ENCODE peak calls at places on chromosomes 6 and 20, in four cellular contexts. One of them, this sample, is unnamed.

GRCh38 chr6:154815938-154816820 is 83.0 kb downstream of the SCAF8 start:
- DNase-seq in HepG2: no peak
- DNase-seq in GM12878: no peak
- DNase-seq in H1: no peak
- DNase-seq in this sample: no peak

GRCh38 chr20:821083-822065 is 12.1 kb upstream of the FAM110A start:
- DNase-seq in HepG2: no peak
- DNase-seq in H1: no peak
- DNase-seq in GM12878: no peak
- DNase-seq in this sample: no peak

GRCh38 chr6:73649783-73650182 is 4.0 kb downstream of the SLC17A5 start:
- DNase-seq in H1: no peak
- DNase-seq in GM12878: no peak
- DNase-seq in HepG2: no peak
- DNase-seq in this sample: no peak

GRCh38 chr20:35828916-35829315 is 57.1 kb downstream of the PHF20 start:
- DNase-seq in H1: no peak
- DNase-seq in HepG2: no peak
- DNase-seq in GM12878: no peak
- DNase-seq in this sample: no peak

GRCh38 chr6:11436508-11437096 is 100.9 kb upstream of the TMEM170B start:
- DNase-seq in HepG2: no peak
- DNase-seq in GM12878: no peak
- DNase-seq in H1: no peak
- DNase-seq in this sample: no peak

GRCh38 chr6:72755752-72756151 is 133.9 kb downstream of the KCNQ5 start:
- DNase-seq in H1: no peak
- DNase-seq in HepG2: no peak
- DNase-seq in GM12878: no peak
- DNase-seq in this sample: no peak

GRCh38 chr6:70396163-70396562 is 17.1 kb upstream of the FAM135A start:
- DNase-seq in GM12878: no peak
- DNase-seq in H1: no peak
- DNase-seq in HepG2: no peak
- DNase-seq in this sample: no peak

GRCh38 chr6:31113861-31114539 is 600 bp upstream of the PSORS1C1 start:
- DNase-seq in H1: no peak
- DNase-seq in HepG2: no peak
- DNase-seq in GM12878: no peak
- DNase-seq in this sample: no peak

GRCh38 chr6:24829657-24830056 is 30.9 kb upstream of the ARMH2 start:
- DNase-seq in GM12878: no peak
- DNase-seq in H1: no peak
- DNase-seq in HepG2: no peak
- DNase-seq in this sample: no peak

GRCh38 chr6:98343797-98344196 is 490.6 kb upstream of the POU3F2 start:
- DNase-seq in HepG2: no peak
- DNase-seq in GM12878: no peak
- DNase-seq in H1: no peak
- DNase-seq in this sample: no peak

GRCh38 chr20:63633732-63634131 is 6.8 kb upstream of the GMEB2 start:
- DNase-seq in GM12878: no peak
- DNase-seq in H1: no peak
- DNase-seq in HepG2: no peak
- DNase-seq in this sample: no peak

GRCh38 chr6:52053038-52053704 is 34.2 kb downstream of the PKHD1 start:
- DNase-seq in H1: no peak
- DNase-seq in GM12878: no peak
- DNase-seq in HepG2: no peak
- DNase-seq in this sample: no peak

GRCh38 chr6:135503703-135504475 is 6.3 kb upstream of the AHI1 start:
- DNase-seq in H1: no peak
- DNase-seq in HepG2: no peak
- DNase-seq in GM12878: no peak
- DNase-seq in this sample: no peak

GRCh38 chr6:56804996-56805395 is 149.9 kb upstream of the BEND6 start:
- DNase-seq in GM12878: no peak
- DNase-seq in H1: no peak
- DNase-seq in HepG2: no peak
- DNase-seq in this sample: no peak

GRCh38 chr6:36625161-36625919 is 31.2 kb downstream of the SRSF3 start:
- DNase-seq in HepG2: no peak
- DNase-seq in GM12878: no peak
- DNase-seq in H1: no peak
- DNase-seq in this sample: no peak

GRCh38 chr6:51571168-51571567 is 516.2 kb downstream of the PKHD1 start:
- DNase-seq in GM12878: no peak
- DNase-seq in H1: no peak
- DNase-seq in HepG2: no peak
- DNase-seq in this sample: no peak

GRCh38 chr20:45218133-45218532 is 3.0 kb upstream of the SEMG2 start:
- DNase-seq in GM12878: no peak
- DNase-seq in HepG2: no peak
- DNase-seq in H1: no peak
- DNase-seq in this sample: no peak

GRCh38 chr6:63943826-63944225 is 308.2 kb downstream of the PHF3 start:
- DNase-seq in GM12878: no peak
- DNase-seq in HepG2: no peak
- DNase-seq in H1: peak
- DNase-seq in this sample: no peak

GRCh38 chr6:105352037-105352617 is 50.8 kb downstream of the PREP start:
- DNase-seq in HepG2: no peak
- DNase-seq in H1: no peak
- DNase-seq in GM12878: no peak
- DNase-seq in this sample: no peak

GRCh38 chr20:3377644-3378043 is 29.8 kb downstream of the DNAAF9 start:
- DNase-seq in HepG2: no peak
- DNase-seq in GM12878: no peak
- DNase-seq in H1: no peak
- DNase-seq in this sample: no peak

GRCh38 chr20:3383878-3384495 is 23.5 kb downstream of the DNAAF9 start:
- DNase-seq in H1: no peak
- DNase-seq in GM12878: no peak
- DNase-seq in HepG2: no peak
- DNase-seq in this sample: no peak

GRCh38 chr20:3378138-3378537 is 29.3 kb downstream of the DNAAF9 start:
- DNase-seq in H1: no peak
- DNase-seq in HepG2: no peak
- DNase-seq in GM12878: no peak
- DNase-seq in this sample: no peak

GRCh38 chr20:3382836-3383235 is 24.6 kb downstream of the DNAAF9 start:
- DNase-seq in GM12878: no peak
- DNase-seq in HepG2: no peak
- DNase-seq in H1: no peak
- DNase-seq in this sample: no peak

DNA sequence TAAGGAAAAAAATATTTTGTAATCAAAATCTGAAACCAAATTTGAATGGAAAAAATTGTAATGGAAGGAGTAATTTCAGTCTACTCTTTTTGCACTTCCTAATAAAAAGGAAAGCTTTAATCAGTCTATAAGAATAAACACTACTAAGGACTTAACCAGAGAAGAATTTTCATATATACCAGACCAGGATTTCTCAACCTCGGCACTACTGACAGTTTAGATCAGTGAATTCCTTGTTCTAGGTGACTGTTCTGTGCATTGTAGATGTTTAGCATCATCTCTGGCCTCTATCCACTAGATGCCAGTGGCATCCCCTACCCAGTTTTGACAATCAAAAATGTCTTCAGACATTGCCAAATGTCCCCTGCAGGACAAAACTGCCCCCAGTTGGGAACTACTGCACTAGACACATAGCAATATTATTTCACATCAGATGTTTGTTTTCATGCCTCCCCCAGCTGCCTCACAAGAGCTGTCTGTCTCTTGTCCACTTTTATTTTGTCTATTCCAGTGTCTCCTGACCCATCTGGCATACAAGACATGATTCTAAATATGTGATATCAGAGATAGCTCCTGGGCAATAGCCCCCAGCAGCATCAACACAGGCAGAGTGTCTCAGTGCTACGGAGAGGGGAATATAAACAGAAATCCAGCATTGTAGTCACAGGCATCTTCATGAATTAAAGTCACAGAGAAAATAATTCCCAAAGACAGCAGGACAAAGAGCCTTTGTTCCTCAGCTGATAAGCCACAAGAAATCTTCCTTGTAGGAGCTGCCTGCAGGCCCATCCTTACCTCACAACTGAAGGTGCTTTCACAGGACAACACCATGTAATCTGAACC is 27.0 kb downstream of the DNAAF9 start:
- DNase-seq in H1: no peak
- DNase-seq in GM12878: no peak
- DNase-seq in HepG2: no peak
- DNase-seq in this sample: no peak
- TF ChIP-seq ATF3 in H1: no peak
- TF ChIP-seq ATF3 in GM12878: no peak
- TF ChIP-seq ATF3 in HepG2: no peak
- TF ChIP-seq ATF3 in this sample: no peak

GRCh38 chr6:12725263-12725662 is 8.7 kb downstream of the PHACTR1 start:
- DNase-seq in HepG2: no peak
- DNase-seq in H1: no peak
- DNase-seq in GM12878: no peak
- DNase-seq in this sample: no peak
- H2AFZ ChIP-seq in HepG2: no peak
- H2AFZ ChIP-seq in H1: no peak
- H2AFZ ChIP-seq in GM12878: no peak
- H2AFZ ChIP-seq in this sample: no peak

DNA sequence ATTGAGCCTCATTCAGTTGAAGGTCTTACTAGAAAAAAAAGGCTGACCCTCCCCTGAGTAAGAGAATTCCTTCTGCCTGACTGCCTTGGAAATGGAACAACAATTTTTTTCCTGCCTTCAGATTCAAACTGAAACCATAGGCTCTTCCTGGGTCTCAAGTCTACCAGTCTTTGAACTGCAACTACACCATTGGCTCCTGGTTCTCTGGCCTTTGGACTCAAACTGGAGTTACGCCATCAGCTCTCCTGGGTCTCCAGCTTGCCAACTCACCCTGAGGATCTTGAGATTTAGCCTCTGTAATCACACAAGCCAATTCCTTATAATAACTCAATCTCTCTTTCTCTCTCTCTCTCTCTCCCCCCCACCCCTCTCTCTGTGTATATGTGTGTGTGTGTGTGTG is 36.0 kb upstream of the SNX9 start:
- DNase-seq in GM12878: no peak
- DNase-seq in HepG2: peak
- DNase-seq in H1: no peak
- DNase-seq in this sample: no peak
- TF ChIP-seq ATF3 in GM12878: no peak
- TF ChIP-seq ATF3 in HepG2: no peak
- TF ChIP-seq ATF3 in H1: no peak
- TF ChIP-seq ATF3 in this sample: no peak

GRCh38 chr6:170199716-170200115 is 91.2 kb downstream of the DLL1 start:
- DNase-seq in HepG2: no peak
- DNase-seq in GM12878: no peak
- DNase-seq in H1: no peak
- DNase-seq in this sample: no peak

GRCh38 chr6:170201361-170201760 is 89.5 kb downstream of the DLL1 start:
- DNase-seq in H1: no peak
- DNase-seq in HepG2: no peak
- DNase-seq in GM12878: no peak
- DNase-seq in this sample: no peak

GRCh38 chr6:170198298-170198697 is 92.6 kb downstream of the DLL1 start:
- DNase-seq in GM12878: no peak
- DNase-seq in H1: no peak
- DNase-seq in HepG2: no peak
- DNase-seq in this sample: no peak

GRCh38 chr6:170202416-170203135 is 88.3 kb downstream of the DLL1 start:
- DNase-seq in GM12878: no peak
- DNase-seq in HepG2: no peak
- DNase-seq in H1: no peak
- DNase-seq in this sample: no peak

DNA sequence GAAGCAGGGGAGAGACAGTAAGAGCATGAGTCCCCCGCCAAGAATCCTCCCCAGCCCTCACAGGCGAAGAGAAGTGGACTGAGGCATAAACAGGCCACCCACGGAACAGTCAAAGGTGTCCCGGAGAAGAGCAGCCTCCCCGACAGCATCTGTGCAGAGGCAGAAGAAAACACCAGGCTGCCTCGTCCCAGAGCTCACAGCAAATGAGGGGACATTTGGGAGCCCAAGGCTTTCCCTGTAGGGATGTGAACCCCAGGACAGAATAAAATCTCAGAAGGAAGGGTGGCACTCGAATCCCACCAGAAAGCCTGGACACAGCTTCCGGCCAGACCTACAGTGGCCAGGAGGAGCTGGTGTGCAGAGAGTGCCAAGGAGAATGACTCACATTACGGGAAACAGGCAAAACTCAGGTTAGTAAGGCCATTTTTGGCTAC is 90.4 kb downstream of the DLL1 start:
- DNase-seq in GM12878: no peak
- DNase-seq in HepG2: no peak
- DNase-seq in H1: no peak
- DNase-seq in this sample: no peak
- H2AFZ ChIP-seq in GM12878: no peak
- H2AFZ ChIP-seq in HepG2: no peak
- H2AFZ ChIP-seq in H1: no peak
- H2AFZ ChIP-seq in this sample: no peak

GRCh38 chr6:75249837-75250236 is 6.2 kb upstream of the COX7A2 start:
- DNase-seq in HepG2: no peak
- DNase-seq in GM12878: no peak
- DNase-seq in H1: no peak
- DNase-seq in this sample: no peak

GRCh38 chr6:75246386-75246785 is 2.8 kb upstream of the COX7A2 start:
- DNase-seq in H1: no peak
- DNase-seq in GM12878: no peak
- DNase-seq in HepG2: no peak
- DNase-seq in this sample: no peak

GRCh38 chr6:75243333-75244062 is at the start of gene COX7A2:
- DNase-seq in HepG2: peak
- DNase-seq in GM12878: peak
- DNase-seq in H1: peak
- DNase-seq in this sample: peak

DNA sequence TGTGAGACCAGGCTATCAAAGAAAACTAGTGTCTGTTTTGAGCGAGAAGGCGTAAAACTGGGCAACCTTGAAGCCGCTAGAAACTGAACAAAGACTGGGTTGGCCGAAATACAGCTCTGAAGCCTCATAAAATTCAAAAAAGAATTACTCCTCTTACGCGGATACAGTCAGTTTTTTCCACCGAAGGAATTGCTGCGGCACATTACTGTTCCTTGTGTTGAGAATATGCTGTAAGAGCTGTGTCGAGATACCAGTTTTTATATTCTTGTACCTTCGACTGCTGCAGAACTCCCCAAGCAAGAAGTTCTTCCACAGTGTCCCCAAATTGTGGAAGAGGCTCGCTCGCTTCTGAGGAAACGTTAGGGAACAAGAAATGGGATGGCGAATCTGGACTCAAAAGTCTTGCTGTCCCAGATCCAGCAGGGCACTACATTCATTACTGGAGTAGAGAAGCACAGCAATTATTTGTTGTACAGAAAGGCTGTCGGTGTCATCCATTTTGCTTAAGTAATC is 518 bp upstream of the COX7A2 start:
- DNase-seq in HepG2: no peak
- DNase-seq in H1: no peak
- DNase-seq in GM12878: no peak
- DNase-seq in this sample: no peak
- TF ChIP-seq ATF3 in HepG2: no peak
- TF ChIP-seq ATF3 in H1: no peak
- TF ChIP-seq ATF3 in GM12878: no peak
- TF ChIP-seq ATF3 in this sample: no peak

This sample was measured in HCT116.